ENCODE peak calls at places on chromosomes 5 and 9, in seven cellular contexts. B, J, Y, H, O, S and C are unnamed samples.

GRCh38 chr9:34378376-34379060 is 1.8 kb upstream of the MYORG start:
- DNase-seq in B (no peak), J (no peak), S (no peak), H (no peak), Y (no peak), O (no peak), C (no peak)

GRCh38 chr9:20606637-20607036 is 15.7 kb downstream of the MLLT3 start:
- DNase-seq in B (peak), S (no peak), J (no peak), H (no peak), O (no peak), Y (no peak), C (no peak)

GRCh38 chr5:143495823-143496275 is 92.4 kb upstream of the NR3C1 start:
- DNase-seq in S (peak), H (no peak), O (no peak), B (no peak), J (no peak), Y (no peak), C (no peak)

GRCh38 chr9:135724186-135724797 is 22.3 kb downstream of the KCNT1 start:
- DNase-seq in H (no peak), Y (no peak), O (no peak), B (no peak), S (no peak), J (no peak), C (no peak)

GRCh38 chr5:134255418-134256150 is 29.7 kb upstream of the PPP2CA start:
- DNase-seq in J (no peak), Y (no peak), O (no peak), S (no peak), B (no peak), H (no peak), C (no peak)

GRCh38 chr5:81233080-81233634 is at the start of gene CKMT2:
- DNase-seq in Y (peak), O (peak), S (no peak), H (no peak), B (peak), J (peak), C (no peak)

GRCh38 chr5:56330806-56331205 is 97.7 kb upstream of the ANKRD55 start:
- DNase-seq in O (no peak), S (no peak), Y (no peak), B (no peak), H (no peak), J (no peak), C (no peak)

GRCh38 chr5:113434889-113435288 is at the start of gene TSSK1B:
- DNase-seq in S (no peak), H (no peak), B (no peak), O (no peak), Y (no peak), J (no peak), C (no peak)

GRCh38 chr5:42569325-42569724 is 146.1 kb downstream of the GHR start:
- DNase-seq in J (no peak), S (no peak), B (no peak), H (no peak), Y (no peak), O (no peak), C (no peak)

GRCh38 chr9:128102196-128102595 is 25.3 kb downstream of the PTGES2 start:
- DNase-seq in J (peak), Y (no peak), B (no peak), O (no peak), S (no peak), H (no peak), C (no peak)

GRCh38 chr9:128099932-128100491 is 27.5 kb downstream of the PTGES2 start:
- DNase-seq in B (no peak), O (no peak), S (no peak), H (no peak), Y (no peak), J (peak), C (no peak)

GRCh38 chr9:128101690-128102089 is 25.8 kb downstream of the PTGES2 start:
- DNase-seq in H (no peak), Y (no peak), B (peak), O (peak), J (peak), S (no peak), C (no peak)

GRCh38 chr9:128100581-128100980 is 26.9 kb downstream of the PTGES2 start:
- DNase-seq in J (peak), H (no peak), O (no peak), S (no peak), Y (no peak), B (no peak), C (no peak)

GRCh38 chr9:128101231-128101641 is 26.3 kb downstream of the PTGES2 start:
- DNase-seq in J (peak), H (no peak), O (no peak), B (no peak), Y (no peak), S (no peak), C (no peak)
- H3K27ac ChIP-seq in J (peak), H (no peak), O (no peak), B (peak), Y (no peak), S (no peak), C (no peak)

DNA sequence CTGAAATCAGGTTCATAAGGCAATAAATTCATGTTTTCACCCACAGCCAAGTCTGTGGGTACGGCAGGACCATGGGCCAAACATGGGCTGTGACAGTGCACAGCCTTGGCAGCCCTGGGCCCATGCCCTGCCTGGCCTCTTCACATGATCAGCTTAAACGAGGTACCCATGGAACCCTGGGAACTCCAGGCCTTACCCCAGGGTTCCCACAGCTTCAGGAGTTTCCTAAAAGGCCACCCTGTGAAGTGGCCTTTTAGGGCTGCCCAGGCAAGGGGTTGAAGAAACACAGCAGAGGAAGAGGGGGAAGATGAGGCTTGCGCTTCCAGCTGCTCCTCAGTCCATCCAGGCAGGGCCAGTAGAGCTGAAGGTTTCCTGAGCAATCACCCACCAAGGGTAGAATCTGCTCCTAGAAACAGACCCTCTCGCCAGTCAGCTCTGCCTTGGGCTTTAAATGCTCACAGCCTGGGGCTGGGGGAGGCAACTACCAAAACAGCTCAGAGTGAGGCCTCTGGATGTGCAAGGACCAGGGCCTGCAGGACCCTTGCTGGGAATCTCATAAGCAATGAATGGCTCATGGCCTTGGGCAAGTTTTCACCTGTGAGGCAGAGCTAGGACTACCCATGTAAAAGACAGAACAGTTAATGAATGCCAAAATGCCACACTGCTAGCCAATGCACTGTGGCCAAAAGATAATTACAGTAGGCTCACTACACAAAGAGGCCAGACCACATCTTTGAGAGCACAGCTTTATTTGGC is 79.3 kb upstream of the LRRTM2 start:
- DNase-seq in Y (no peak), B (no peak), H (no peak), O (no peak), S (no peak), J (peak), C (no peak)
- H3K27ac ChIP-seq in Y (no peak), B (peak), H (no peak), O (no peak), S (no peak), J (peak), C (no peak)

GRCh38 chr5:149417714-149418368 is 38.7 kb upstream of the IL17B start:
- DNase-seq in S (no peak), Y (no peak), J (no peak), H (no peak), O (no peak), B (no peak), C (no peak)
- H3K27ac ChIP-seq in S (no peak), Y (peak), J (no peak), H (no peak), O (no peak), B (peak), C (no peak)

GRCh38 chr5:16841416-16841815 is 94.7 kb downstream of the MYO10 start:
- DNase-seq in Y (no peak), H (no peak), J (no peak), B (no peak), O (no peak), S (no peak), C (no peak)
- H3K27ac ChIP-seq in Y (no peak), H (no peak), J (no peak), B (no peak), O (no peak), S (no peak), C (no peak)

GRCh38 chr9:37336150-37336549 is 86.3 kb upstream of the GRHPR start:
- DNase-seq in Y (no peak), J (no peak), O (no peak), H (no peak), S (no peak), B (no peak), C (no peak)
- H3K27ac ChIP-seq in Y (no peak), J (no peak), O (no peak), H (no peak), S (no peak), B (no peak), C (no peak)